ENCODE peak calls at places on chromosomes 4 and X, in eight cellular contexts. One of them, this sample, is unnamed.

GRCh38 chr4:85776579-85776978 is 301.6 kb downstream of the ARHGAP24 start:
- DNase-seq in SK-N-SH: no peak
- DNase-seq in sigmoid colon: no peak
- DNase-seq in A549: no peak
- DNase-seq in tibial nerve: no peak
- DNase-seq in ovary: no peak
- DNase-seq in suprapubic skin: no peak
- DNase-seq in upper lobe of left lung: no peak
- DNase-seq in this sample: no peak

GRCh38 chr4:6019316-6020263 is 1.4 kb upstream of the C4orf50 start:
- DNase-seq in upper lobe of left lung: no peak
- DNase-seq in SK-N-SH: peak
- DNase-seq in A549: peak
- DNase-seq in sigmoid colon: no peak
- DNase-seq in suprapubic skin: no peak
- DNase-seq in ovary: no peak
- DNase-seq in tibial nerve: peak
- DNase-seq in this sample: peak

GRCh38 chrX:49186125-49187027 is at the start of gene PRICKLE3:
- DNase-seq in sigmoid colon: peak
- DNase-seq in suprapubic skin: peak
- DNase-seq in upper lobe of left lung: peak
- DNase-seq in SK-N-SH: no peak
- DNase-seq in ovary: peak
- DNase-seq in A549: peak
- DNase-seq in tibial nerve: peak
- DNase-seq in this sample: peak

GRCh38 chr4:107548211-107548905 is 171.7 kb downstream of the PAPSS1 start:
- DNase-seq in upper lobe of left lung: no peak
- DNase-seq in A549: no peak
- DNase-seq in ovary: no peak
- DNase-seq in sigmoid colon: no peak
- DNase-seq in SK-N-SH: no peak
- DNase-seq in tibial nerve: no peak
- DNase-seq in suprapubic skin: no peak
- DNase-seq in this sample: no peak

GRCh38 chrX:82589410-82589809 is 918.7 kb upstream of the POU3F4 start:
- DNase-seq in A549: peak
- DNase-seq in SK-N-SH: no peak
- DNase-seq in suprapubic skin: no peak
- DNase-seq in sigmoid colon: no peak
- DNase-seq in upper lobe of left lung: no peak
- DNase-seq in tibial nerve: no peak
- DNase-seq in ovary: no peak
- DNase-seq in this sample: no peak

GRCh38 chrX:118718737-118719136 is 8.7 kb upstream of the IL13RA1 start:
- DNase-seq in sigmoid colon: no peak
- DNase-seq in upper lobe of left lung: no peak
- DNase-seq in suprapubic skin: no peak
- DNase-seq in tibial nerve: no peak
- DNase-seq in ovary: no peak
- DNase-seq in A549: no peak
- DNase-seq in SK-N-SH: no peak
- DNase-seq in this sample: no peak

GRCh38 chr4:104491826-104492771 is 2.6 kb downstream of the CXXC4 start:
- DNase-seq in suprapubic skin: no peak
- DNase-seq in A549: peak
- DNase-seq in sigmoid colon: no peak
- DNase-seq in tibial nerve: no peak
- DNase-seq in ovary: no peak
- DNase-seq in upper lobe of left lung: no peak
- DNase-seq in SK-N-SH: peak
- DNase-seq in this sample: no peak

GRCh38 chr4:102959503-102959902 is 60.0 kb downstream of the SLC9B1 start:
- DNase-seq in SK-N-SH: no peak
- DNase-seq in sigmoid colon: no peak
- DNase-seq in ovary: no peak
- DNase-seq in tibial nerve: no peak
- DNase-seq in suprapubic skin: no peak
- DNase-seq in upper lobe of left lung: no peak
- DNase-seq in A549: no peak
- DNase-seq in this sample: no peak

GRCh38 chr4:90061881-90062280 is 65.3 kb upstream of the CCSER1 start:
- DNase-seq in SK-N-SH: no peak
- DNase-seq in ovary: no peak
- DNase-seq in upper lobe of left lung: no peak
- DNase-seq in tibial nerve: no peak
- DNase-seq in A549: no peak
- DNase-seq in suprapubic skin: no peak
- DNase-seq in sigmoid colon: no peak
- DNase-seq in this sample: no peak

GRCh38 chrX:133749370-133749769 is 236.0 kb downstream of the GPC3 start:
- DNase-seq in suprapubic skin: no peak
- DNase-seq in sigmoid colon: no peak
- DNase-seq in SK-N-SH: no peak
- DNase-seq in A549: no peak
- DNase-seq in upper lobe of left lung: no peak
- DNase-seq in tibial nerve: no peak
- DNase-seq in ovary: no peak
- DNase-seq in this sample: no peak

GRCh38 chr4:105457997-105458396 is 15.9 kb downstream of the PPA2 start:
- DNase-seq in A549: no peak
- DNase-seq in SK-N-SH: no peak
- DNase-seq in suprapubic skin: no peak
- DNase-seq in ovary: no peak
- DNase-seq in upper lobe of left lung: no peak
- DNase-seq in sigmoid colon: no peak
- DNase-seq in tibial nerve: no peak
- DNase-seq in this sample: no peak

GRCh38 chr4:107349266-107349665 is 313.2 kb upstream of the DKK2 start:
- DNase-seq in SK-N-SH: peak
- DNase-seq in ovary: no peak
- DNase-seq in suprapubic skin: no peak
- DNase-seq in A549: no peak
- DNase-seq in upper lobe of left lung: no peak
- DNase-seq in sigmoid colon: no peak
- DNase-seq in tibial nerve: no peak
- DNase-seq in this sample: no peak

GRCh38 chrX:40757058-40757457 is 21.7 kb upstream of the MED14 start:
- DNase-seq in A549: no peak
- DNase-seq in upper lobe of left lung: no peak
- DNase-seq in ovary: no peak
- DNase-seq in tibial nerve: no peak
- DNase-seq in SK-N-SH: no peak
- DNase-seq in suprapubic skin: no peak
- DNase-seq in sigmoid colon: no peak
- DNase-seq in this sample: no peak

GRCh38 chr4:84530871-84531270 is 31.8 kb upstream of the NKX6-1 start:
- DNase-seq in sigmoid colon: no peak
- DNase-seq in tibial nerve: no peak
- DNase-seq in A549: peak
- DNase-seq in suprapubic skin: no peak
- DNase-seq in upper lobe of left lung: no peak
- DNase-seq in ovary: no peak
- DNase-seq in SK-N-SH: no peak
- DNase-seq in this sample: no peak

GRCh38 chr4:123299212-123299651 is 97.4 kb upstream of the SPRY1 start:
- DNase-seq in SK-N-SH: no peak
- DNase-seq in upper lobe of left lung: no peak
- DNase-seq in ovary: no peak
- DNase-seq in sigmoid colon: no peak
- DNase-seq in tibial nerve: no peak
- DNase-seq in A549: no peak
- DNase-seq in suprapubic skin: no peak
- DNase-seq in this sample: no peak

GRCh38 chrX:155270969-155271368 is 6.7 kb upstream of the RAB39B start:
- DNase-seq in A549: no peak
- DNase-seq in sigmoid colon: no peak
- DNase-seq in suprapubic skin: no peak
- DNase-seq in upper lobe of left lung: no peak
- DNase-seq in SK-N-SH: no peak
- DNase-seq in ovary: no peak
- DNase-seq in tibial nerve: no peak
- DNase-seq in this sample: no peak
- TF ChIP-seq EP300 in A549: no peak
- TF ChIP-seq EP300 in sigmoid colon: no peak
- TF ChIP-seq EP300 in suprapubic skin: no peak
- TF ChIP-seq EP300 in upper lobe of left lung: no peak
- TF ChIP-seq EP300 in SK-N-SH: no peak
- TF ChIP-seq EP300 in ovary: no peak
- TF ChIP-seq EP300 in tibial nerve: no peak
- TF ChIP-seq EP300 in this sample: no peak

GRCh38 chr4:110484767-110485166 is 8.8 kb downstream of the ENPEP start:
- DNase-seq in sigmoid colon: no peak
- DNase-seq in tibial nerve: no peak
- DNase-seq in ovary: no peak
- DNase-seq in upper lobe of left lung: no peak
- DNase-seq in SK-N-SH: no peak
- DNase-seq in A549: no peak
- DNase-seq in suprapubic skin: no peak
- DNase-seq in this sample: no peak
- TF ChIP-seq EP300 in sigmoid colon: no peak
- TF ChIP-seq EP300 in tibial nerve: no peak
- TF ChIP-seq EP300 in ovary: no peak
- TF ChIP-seq EP300 in upper lobe of left lung: no peak
- TF ChIP-seq EP300 in SK-N-SH: no peak
- TF ChIP-seq EP300 in A549: no peak
- TF ChIP-seq EP300 in suprapubic skin: no peak
- TF ChIP-seq EP300 in this sample: no peak

GRCh38 chr4:1298461-1298860 is 8.8 kb downstream of the MAEA start:
- DNase-seq in A549: no peak
- DNase-seq in SK-N-SH: no peak
- DNase-seq in ovary: no peak
- DNase-seq in suprapubic skin: peak
- DNase-seq in tibial nerve: no peak
- DNase-seq in sigmoid colon: no peak
- DNase-seq in upper lobe of left lung: peak
- DNase-seq in this sample: no peak

GRCh38 chr4:1302159-1302558 is 12.5 kb downstream of the MAEA start:
- DNase-seq in A549: no peak
- DNase-seq in SK-N-SH: no peak
- DNase-seq in suprapubic skin: no peak
- DNase-seq in upper lobe of left lung: no peak
- DNase-seq in ovary: no peak
- DNase-seq in sigmoid colon: no peak
- DNase-seq in tibial nerve: no peak
- DNase-seq in this sample: no peak

GRCh38 chr4:1299301-1299860 is 9.7 kb downstream of the MAEA start:
- DNase-seq in sigmoid colon: peak
- DNase-seq in tibial nerve: no peak
- DNase-seq in SK-N-SH: no peak
- DNase-seq in A549: no peak
- DNase-seq in suprapubic skin: peak
- DNase-seq in upper lobe of left lung: peak
- DNase-seq in ovary: no peak
- DNase-seq in this sample: no peak

GRCh38 chr4:1297456-1298325 is 8.0 kb downstream of the MAEA start:
- DNase-seq in suprapubic skin: no peak
- DNase-seq in upper lobe of left lung: peak
- DNase-seq in A549: no peak
- DNase-seq in sigmoid colon: peak
- DNase-seq in SK-N-SH: no peak
- DNase-seq in ovary: no peak
- DNase-seq in tibial nerve: no peak
- DNase-seq in this sample: no peak

GRCh38 chr4:1300466-1301455 is 11.1 kb downstream of the MAEA start:
- DNase-seq in A549: no peak
- DNase-seq in tibial nerve: peak
- DNase-seq in ovary: no peak
- DNase-seq in upper lobe of left lung: peak
- DNase-seq in sigmoid colon: peak
- DNase-seq in SK-N-SH: peak
- DNase-seq in suprapubic skin: no peak
- DNase-seq in this sample: peak
- TF ChIP-seq EP300 in A549: no peak
- TF ChIP-seq EP300 in tibial nerve: peak
- TF ChIP-seq EP300 in ovary: no peak
- TF ChIP-seq EP300 in upper lobe of left lung: no peak
- TF ChIP-seq EP300 in sigmoid colon: no peak
- TF ChIP-seq EP300 in SK-N-SH: no peak
- TF ChIP-seq EP300 in suprapubic skin: no peak
- TF ChIP-seq EP300 in this sample: no peak

GRCh38 chr4:39660045-39660444 is 21.4 kb upstream of the SMIM14 start:
- DNase-seq in suprapubic skin: no peak
- DNase-seq in ovary: no peak
- DNase-seq in upper lobe of left lung: no peak
- DNase-seq in sigmoid colon: no peak
- DNase-seq in SK-N-SH: no peak
- DNase-seq in A549: no peak
- DNase-seq in tibial nerve: no peak
- DNase-seq in this sample: no peak

GRCh38 chr4:39657465-39657864 is 18.8 kb upstream of the SMIM14 start:
- DNase-seq in SK-N-SH: no peak
- DNase-seq in ovary: no peak
- DNase-seq in tibial nerve: no peak
- DNase-seq in sigmoid colon: no peak
- DNase-seq in A549: no peak
- DNase-seq in suprapubic skin: no peak
- DNase-seq in upper lobe of left lung: no peak
- DNase-seq in this sample: no peak

GRCh38 chr4:39658756-39659155 is 20.1 kb upstream of the SMIM14 start:
- DNase-seq in tibial nerve: no peak
- DNase-seq in upper lobe of left lung: no peak
- DNase-seq in suprapubic skin: no peak
- DNase-seq in A549: no peak
- DNase-seq in sigmoid colon: no peak
- DNase-seq in SK-N-SH: no peak
- DNase-seq in ovary: no peak
- DNase-seq in this sample: no peak

GRCh38 chr4:39655206-39655605 is 16.5 kb upstream of the SMIM14 start:
- DNase-seq in A549: no peak
- DNase-seq in suprapubic skin: no peak
- DNase-seq in SK-N-SH: no peak
- DNase-seq in ovary: no peak
- DNase-seq in sigmoid colon: no peak
- DNase-seq in upper lobe of left lung: no peak
- DNase-seq in tibial nerve: no peak
- DNase-seq in this sample: no peak

GRCh38 chr4:39655866-39656265 is 17.2 kb upstream of the SMIM14 start:
- DNase-seq in SK-N-SH: no peak
- DNase-seq in suprapubic skin: no peak
- DNase-seq in ovary: no peak
- DNase-seq in tibial nerve: peak
- DNase-seq in upper lobe of left lung: no peak
- DNase-seq in A549: peak
- DNase-seq in sigmoid colon: peak
- DNase-seq in this sample: no peak
- TF ChIP-seq EP300 in SK-N-SH: no peak
- TF ChIP-seq EP300 in suprapubic skin: no peak
- TF ChIP-seq EP300 in ovary: no peak
- TF ChIP-seq EP300 in tibial nerve: peak
- TF ChIP-seq EP300 in upper lobe of left lung: no peak
- TF ChIP-seq EP300 in A549: no peak
- TF ChIP-seq EP300 in sigmoid colon: no peak
- TF ChIP-seq EP300 in this sample: no peak

GRCh38 chr4:118173956-118174355 is 139.7 kb downstream of the NDST3 start:
- DNase-seq in tibial nerve: no peak
- DNase-seq in upper lobe of left lung: no peak
- DNase-seq in sigmoid colon: no peak
- DNase-seq in SK-N-SH: no peak
- DNase-seq in ovary: no peak
- DNase-seq in A549: no peak
- DNase-seq in suprapubic skin: no peak
- DNase-seq in this sample: no peak
- TF ChIP-seq EP300 in tibial nerve: no peak
- TF ChIP-seq EP300 in upper lobe of left lung: no peak
- TF ChIP-seq EP300 in sigmoid colon: no peak
- TF ChIP-seq EP300 in SK-N-SH: peak
- TF ChIP-seq EP300 in ovary: no peak
- TF ChIP-seq EP300 in A549: no peak
- TF ChIP-seq EP300 in suprapubic skin: no peak
- TF ChIP-seq EP300 in this sample: no peak

GRCh38 chrX:153667281-153667831 is 6.3 kb downstream of the PNCK start:
- DNase-seq in A549: no peak
- DNase-seq in suprapubic skin: no peak
- DNase-seq in tibial nerve: no peak
- DNase-seq in sigmoid colon: peak
- DNase-seq in upper lobe of left lung: no peak
- DNase-seq in SK-N-SH: no peak
- DNase-seq in ovary: no peak
- DNase-seq in this sample: no peak
- TF ChIP-seq EP300 in A549: no peak
- TF ChIP-seq EP300 in suprapubic skin: no peak
- TF ChIP-seq EP300 in tibial nerve: no peak
- TF ChIP-seq EP300 in sigmoid colon: no peak
- TF ChIP-seq EP300 in upper lobe of left lung: no peak
- TF ChIP-seq EP300 in SK-N-SH: no peak
- TF ChIP-seq EP300 in ovary: no peak
- TF ChIP-seq EP300 in this sample: no peak